ENCODE peak calls at places on chromosomes 11 and 22, in five cellular contexts. X is GM23248, G is astrocyte, U is endothelial cell of umbilical vein, F is neural progenitor cell. R is an unnamed sample.
A peak's percentile ranks its signal among the peaks of the same experiment; 100 is the strongest.

GRCh38 chr11:72378704-72379383 is 55.5 kb downstream of the CLPB start:
- DNase-seq in X (peak; percentile 64), G (peak; percentile 42), U (no peak), F (no peak), R (no peak)

GRCh38 chr11:60866911-60867870 is at the start of gene ZP1:
- DNase-seq in X (no peak), G (no peak), U (no peak), F (no peak), R (peak; percentile 75)

GRCh38 chr11:32213223-32213622 is 122.3 kb downstream of the RCN1 start:
- DNase-seq in X (peak; percentile 99), G (peak; percentile 85), U (no peak), F (no peak), R (no peak)

GRCh38 chr11:43936081-43936480 is 6.4 kb upstream of the C11orf96 start:
- DNase-seq in X (no peak), G (no peak), U (no peak), F (no peak), R (no peak)

GRCh38 chr11:34323601-34324000 is 34.2 kb downstream of the ABTB2 start:
- DNase-seq in X (peak; percentile 43), G (no peak), U (no peak), F (no peak), R (no peak)

GRCh38 chr11:61007383-61007970 is 36.0 kb downstream of the CD6 start:
- DNase-seq in X (peak; percentile 22), G (no peak), U (no peak), F (peak; percentile 61), R (no peak)

GRCh38 chr11:19959697-19960096 is 200.6 kb downstream of the DBX1 start:
- DNase-seq in X (no peak), G (peak; percentile 56), U (no peak), F (no peak), R (no peak)

GRCh38 chr22:24290459-24290858 is 19.8 kb downstream of the SPECC1L start:
- DNase-seq in X (peak; percentile 67), G (peak; percentile 36), U (no peak), F (no peak), R (no peak)

GRCh38 chr11:104154296-104154695 is 9.7 kb downstream of the PDGFD start:
- DNase-seq in X (no peak), G (no peak), U (no peak), F (peak; percentile 28), R (no peak)

GRCh38 chr11:94525933-94526332 is 13.7 kb downstream of the C11orf97 start:
- DNase-seq in X (peak; percentile 81), G (peak; percentile 65), U (peak; percentile 68), F (peak; percentile 57), R (no peak)

GRCh38 chr11:1390603-1391164 is 950 bp downstream of the BRSK2 start:
- DNase-seq in X (peak; percentile 55), G (no peak), U (no peak), F (peak; percentile 90), R (no peak)

GRCh38 chr11:10770626-10771254 is 19.7 kb downstream of the CTR9 start:
- DNase-seq in X (peak; percentile 74), G (peak; percentile 23), U (peak; percentile 71), F (peak; percentile 64), R (peak; percentile 34)

GRCh38 chr22:27597703-27598444 is 203.7 kb downstream of the MN1 start:
- DNase-seq in X (peak; percentile 20), G (no peak), U (no peak), F (no peak), R (no peak)

GRCh38 chr22:27799334-27800249 is 2.0 kb downstream of the MN1 start:
- DNase-seq in X (peak; percentile 85), G (no peak), U (no peak), F (peak; percentile 60), R (no peak)

GRCh38 chr11:26322335-26323067 is 9.4 kb upstream of the ANO3 start:
- DNase-seq in X (no peak), G (no peak), U (no peak), F (no peak), R (no peak)

GRCh38 chr11:8192016-8192895 is 23.4 kb upstream of the RIC3 start:
- DNase-seq in X (peak; percentile 77), G (peak; percentile 40), U (peak; percentile 60), F (peak; percentile 89), R (peak; percentile 58)

GRCh38 chr11:94740083-94740974 is 27.8 kb upstream of the AMOTL1 start:
- DNase-seq in X (peak; percentile 80), G (no peak), U (no peak), F (peak; percentile 81), R (no peak)

GRCh38 chr22:46776486-46776826 is 14.0 kb downstream of the TBC1D22A start:
- DNase-seq in X (no peak), G (no peak), U (no peak), F (no peak), R (no peak)

GRCh38 chr22:46776876-46777608 is 14.6 kb downstream of the TBC1D22A start:
- DNase-seq in X (no peak), G (no peak), U (no peak), F (no peak), R (no peak)

GRCh38 chr22:46779023-46779422 is 16.6 kb downstream of the TBC1D22A start:
- DNase-seq in X (no peak), G (no peak), U (no peak), F (no peak), R (no peak)

GRCh38 chr22:46775789-46776485 is 13.5 kb downstream of the TBC1D22A start:
- DNase-seq in X (no peak), G (no peak), U (no peak), F (no peak), R (no peak)

GRCh38 chr22:46777609-46777970 is 15.1 kb downstream of the TBC1D22A start:
- DNase-seq in X (no peak), G (no peak), U (no peak), F (no peak), R (no peak)
- H3K4me1 ChIP-seq in X (peaks cover 14% of the 10 kb centered on the region), G (peaks cover 16% of the 10 kb centered on the region), U (no peaks in the 10 kb centered on the region), F (no peaks in the 10 kb centered on the region), R (peaks cover 13% of the 10 kb centered on the region)

GRCh38 chr11:64289011-64289564 is 2.0 kb upstream of the KCNK4 start:
- DNase-seq in X (no peak), G (no peak), U (no peak), F (no peak), R (no peak)

GRCh38 chr11:64290352-64290751 is 750 bp upstream of the KCNK4 start:
- DNase-seq in X (no peak), G (no peak), U (no peak), F (no peak), R (no peak)

GRCh38 chr11:64292458-64293254 is 1.6 kb downstream of the KCNK4 start:
- DNase-seq in X (no peak), G (no peak), U (no peak), F (peak; percentile 42), R (no peak)

GRCh38 chr11:64291746-64292457 is 800 bp downstream of the KCNK4 start:
- DNase-seq in X (peak; percentile 42), G (no peak), U (no peak), F (no peak), R (no peak)

DNA sequence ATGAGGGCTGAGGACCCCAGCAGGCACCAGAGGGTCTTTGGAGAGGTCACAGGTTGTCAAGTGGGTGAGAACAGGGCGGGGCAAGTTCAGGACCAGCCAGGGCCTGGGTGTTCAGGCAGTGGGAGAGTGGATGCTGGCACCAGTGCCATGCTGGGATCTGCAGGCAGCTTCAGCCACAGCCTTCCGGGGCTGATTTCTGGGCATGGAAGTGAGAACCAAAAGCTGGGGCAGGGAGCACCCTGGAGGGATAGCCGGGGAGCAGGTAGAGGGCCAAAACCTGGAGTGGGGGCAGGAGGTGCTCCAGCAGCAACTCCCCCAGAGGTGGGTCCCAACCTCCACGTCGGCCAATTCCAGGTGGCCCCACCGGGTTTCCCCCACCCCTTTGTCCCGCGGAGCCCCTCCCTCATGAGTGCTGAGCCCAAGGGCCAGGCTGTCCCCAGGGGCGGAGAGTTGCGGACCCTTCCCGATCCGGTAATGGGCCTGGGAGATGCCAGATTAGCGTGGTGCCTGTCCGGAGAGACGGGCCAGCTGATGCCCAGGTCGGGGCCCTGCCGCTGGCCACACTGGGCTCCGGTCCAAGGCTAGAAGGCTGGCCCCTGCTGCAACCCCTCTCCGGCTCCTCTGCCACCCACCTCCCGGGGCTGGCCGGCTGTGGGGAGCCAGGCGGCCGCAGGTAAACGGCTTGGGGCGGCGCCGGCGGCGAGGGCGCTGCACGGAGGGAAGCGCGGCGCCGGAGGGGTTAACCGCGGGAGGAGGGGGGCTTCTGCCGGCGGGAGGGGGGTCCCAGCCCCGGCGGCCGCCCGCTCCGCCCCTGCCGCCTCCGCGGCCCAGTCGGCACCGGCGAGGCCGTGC is at the start of gene KCNK4:
- DNase-seq in X (no peak), G (no peak), U (no peak), F (peak; percentile 42), R (no peak)
- TF ChIP-seq EZH2 in X (peak; percentile 34), G (peak; percentile 27), U (no peak), F (peak; percentile 90), R (no peak)

GRCh38 chr22:36824655-36825054 is 7.8 kb upstream of the PVALB start:
- DNase-seq in X (no peak), G (no peak), U (no peak), F (no peak), R (no peak)

GRCh38 chr22:36826262-36826661 is 9.4 kb upstream of the PVALB start:
- DNase-seq in X (no peak), G (no peak), U (no peak), F (no peak), R (no peak)

GRCh38 chr22:36823177-36823839 is 6.5 kb upstream of the PVALB start:
- DNase-seq in X (peak; percentile 21), G (peak; percentile 23), U (peak; percentile 71), F (peak; percentile 58), R (no peak)

GRCh38 chr22:36819112-36819511 is 2.3 kb upstream of the PVALB start:
- DNase-seq in X (no peak), G (no peak), U (no peak), F (no peak), R (no peak)

DNA sequence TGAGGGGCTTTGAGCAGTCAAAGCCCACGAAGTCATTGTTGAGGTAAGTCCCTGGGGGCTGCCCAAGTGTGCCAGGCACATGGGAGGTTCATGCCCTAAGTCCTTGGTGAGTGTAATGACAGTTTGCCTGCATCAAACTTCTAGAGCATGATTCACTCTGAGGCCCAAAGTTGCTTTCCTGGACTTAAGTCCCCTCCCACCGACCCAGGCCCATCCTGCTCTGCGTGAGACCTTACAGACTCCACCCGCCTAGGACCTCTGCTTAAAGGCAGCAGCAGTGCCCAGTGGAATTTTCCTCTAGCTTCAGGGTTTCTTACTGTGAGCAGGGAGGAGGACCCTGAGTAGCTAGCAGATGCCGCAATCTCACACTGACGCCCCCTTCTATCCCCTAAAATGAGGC is 5.7 kb upstream of the PVALB start:
- DNase-seq in X (no peak), G (no peak), U (peak; percentile 14), F (peak; percentile 56), R (no peak)
- H3K9ac ChIP-seq in X (no peak overlapping the region), G (no peak overlapping the region), U (no peak overlapping the region), F (no peak overlapping the region), R (no peak overlapping the region)

DNA sequence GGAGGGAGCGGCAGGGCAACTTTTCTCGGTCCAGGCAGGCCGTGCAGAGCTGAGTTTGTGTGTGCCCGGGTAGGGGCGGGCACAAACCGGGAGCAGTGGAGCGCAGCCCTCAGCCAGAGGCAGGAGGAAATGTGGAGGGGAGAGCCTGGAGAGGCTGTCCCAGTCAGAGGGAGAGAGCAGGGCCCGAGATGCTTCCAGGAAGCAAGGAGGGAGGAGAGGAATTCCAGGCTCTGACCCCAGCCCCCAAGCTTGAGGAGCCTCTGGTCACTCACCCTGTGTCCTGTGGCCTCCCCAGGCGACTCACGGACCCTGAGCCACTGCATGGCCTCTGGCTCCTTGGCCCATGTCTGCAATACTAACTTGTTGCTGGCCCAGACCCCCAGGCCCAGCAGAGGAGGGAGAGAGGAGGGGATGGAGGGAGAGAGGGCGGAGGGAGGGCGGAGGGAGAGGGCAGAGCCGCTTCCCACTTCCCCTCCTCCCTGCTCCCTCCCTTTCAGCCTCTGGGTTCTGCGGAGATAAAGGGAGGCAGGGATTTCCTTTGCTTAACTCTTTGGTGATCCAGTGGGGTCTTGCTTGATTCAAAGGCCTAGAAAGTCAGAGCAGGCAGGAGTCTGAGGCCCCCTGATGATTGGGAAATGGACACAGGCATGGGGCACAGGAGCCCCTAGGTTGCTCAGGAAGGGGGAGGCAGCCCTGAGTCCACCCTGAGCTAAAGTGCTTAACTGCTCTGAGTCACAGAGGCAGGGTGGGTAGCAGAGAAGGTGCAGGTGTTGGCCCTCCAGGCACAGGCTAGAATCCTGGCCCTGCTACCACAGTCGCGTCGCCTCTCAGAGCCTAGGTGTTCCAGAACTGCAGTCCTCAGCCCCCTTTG is at the start of gene C1QTNF6:
- DNase-seq in X (peak; percentile 43), G (no peak), U (peak; percentile 57), F (peak; percentile 86), R (no peak)
- H3K4me1 ChIP-seq in X (peaks cover 38% of the 10 kb centered on the region), G (peaks cover 36% of the 10 kb centered on the region), U (peaks cover 41% of the 10 kb centered on the region), F (peaks cover 27% of the 10 kb centered on the region), R (peaks cover 18% of the 10 kb centered on the region)

R was measured in DND-41.